ENCODE peak calls at places on chromosomes 2 and 18, in four cellular contexts. B is amniotic stem cell, F is NCI-H748 treated with DMSO at 0.1 percent for 48 hours, N is cardiac muscle cell. P is an unnamed sample.

GRCh38 chr2:188142636-188143035 is 149.0 kb upstream of the GULP1 start:
- DNase-seq in F (no peak), N (no peak), B (no peak), P (no peak)

GRCh38 chr2:10914272-10914693 is 2.5 kb downstream of the KCNF1 start:
- DNase-seq in B (no peak), F (no peak), N (no peak), P (no peak)

GRCh38 chr2:219490600-219491130 is 8.0 kb upstream of the GMPPA start:
- DNase-seq in F (no peak), N (no peak), B (no peak), P (no peak)

GRCh38 chr2:142130111-142131015 is 453 bp downstream of the LRP1B start:
- DNase-seq in F (peak), N (peak), B (peak), P (no peak)

GRCh38 chr2:81528852-81529480 is 1224.4 kb upstream of the LRRTM1 start:
- DNase-seq in F (no peak), N (no peak), B (no peak), P (no peak)

GRCh38 chr2:39757156-39757555 is 21.9 kb downstream of the THUMPD2 start:
- DNase-seq in F (no peak), B (no peak), N (no peak), P (no peak)

GRCh38 chr2:177315303-177315887 is 50.9 kb upstream of the NFE2L2 start:
- DNase-seq in F (peak), B (no peak), N (no peak), P (no peak)

GRCh38 chr2:15177103-15177502 is 384.0 kb downstream of the NBAS start:
- DNase-seq in B (peak), F (no peak), N (no peak), P (peak)

GRCh38 chr2:122031544-122032263 is 276.3 kb downstream of the TSN start:
- DNase-seq in B (no peak), N (no peak), F (no peak), P (no peak)

GRCh38 chr2:118387509-118387908 is 299.2 kb downstream of the INSIG2 start:
- DNase-seq in F (no peak), N (no peak), B (no peak), P (no peak)

GRCh38 chr2:86002375-86002774 is 103.3 kb downstream of the POLR1A start:
- DNase-seq in N (no peak), F (no peak), B (no peak), P (no peak)

GRCh38 chr2:232568161-232568560 is 17.7 kb downstream of the EIF4E2 start:
- DNase-seq in B (peak), N (no peak), F (no peak), P (no peak)

GRCh38 chr2:110770308-110770695 is 37.9 kb downstream of the ACOXL start:
- DNase-seq in F (no peak), N (no peak), B (no peak), P (no peak)

GRCh38 chr2:162029287-162029901 is 44.6 kb downstream of the DPP4 start:
- DNase-seq in F (no peak), N (no peak), B (peak), P (no peak)

GRCh38 chr2:71340176-71340575 is 8.6 kb downstream of the ZNF638 start:
- DNase-seq in N (no peak), B (no peak), F (no peak), P (no peak)

GRCh38 chr18:36942264-36942663 is 113.3 kb downstream of the KIAA1328 start:
- DNase-seq in F (peak), B (no peak), N (peak), P (peak)

GRCh38 chr18:45066210-45066609 is 385.5 kb downstream of the SETBP1 start:
- DNase-seq in B (no peak), N (no peak), F (no peak), P (no peak)

GRCh38 chr2:24365051-24365450 is 4.7 kb upstream of the ITSN2 start:
- DNase-seq in B (no peak), F (peak), N (no peak), P (no peak)